ENCODE peak calls at places on chromosome 2, in four cellular contexts. S is HCT116, Z is SK-N-SH, O is GM12878. W is an unnamed sample.

GRCh38 chr2:127700527-127701192 is 637 bp upstream of the SFT2D3 start:
- DNase-seq in Z (no peak), O (peak; percentile 93), S (peak; percentile 95), W (peak; percentile 94)

GRCh38 chr2:240372051-240372450 is 63.4 kb upstream of the GPC1 start:
- DNase-seq in O (no peak), Z (no peak), S (no peak), W (no peak)

GRCh38 chr2:238906936-238907716 is 59.2 kb downstream of the TWIST2 start:
- DNase-seq in O (no peak), Z (no peak), S (no peak), W (no peak)

GRCh38 chr2:66862871-66863650 is 428.1 kb downstream of the MEIS1 start:
- DNase-seq in S (no peak), Z (no peak), O (no peak), W (no peak)

GRCh38 chr2:68907232-68907922 is 36.2 kb upstream of the BMP10 start:
- DNase-seq in O (no peak), S (no peak), Z (no peak), W (no peak)

GRCh38 chr2:240205348-240205747 is 64.9 kb upstream of the OTOS start:
- DNase-seq in O (no peak), Z (no peak), S (no peak), W (peak; percentile 45)

GRCh38 chr2:28557389-28558119 is 61.7 kb downstream of the PLB1 start:
- DNase-seq in S (no peak), Z (no peak), O (no peak), W (no peak)

GRCh38 chr2:96203130-96204028 is 5.2 kb downstream of the STARD7 start:
- DNase-seq in O (no peak), Z (no peak), S (no peak), W (no peak)

GRCh38 chr2:101517753-101518152 is 42.8 kb upstream of the RFX8 start:
- DNase-seq in S (no peak), O (no peak), Z (no peak), W (no peak)

GRCh38 chr2:34475141-34475540 is 876.0 kb upstream of the FAM98A start:
- DNase-seq in O (no peak), S (no peak), Z (no peak), W (no peak)

GRCh38 chr2:109193807-109194702 is 65.0 kb downstream of the SH3RF3 start:
- DNase-seq in O (no peak), Z (no peak), S (no peak), W (no peak)

GRCh38 chr2:121362776-121363175 is 77.8 kb upstream of the TFCP2L1 start:
- DNase-seq in S (no peak), O (no peak), Z (peak; percentile 28), W (no peak)

GRCh38 chr2:88845772-88846661 is 154.5 kb downstream of the RPIA start:
- DNase-seq in S (no peak), Z (no peak), O (no peak), W (no peak)

GRCh38 chr2:176001281-176001902 is 675 bp downstream of the LNPK start:
- DNase-seq in Z (peak; percentile 52), S (no peak), O (peak; percentile 27), W (no peak)

GRCh38 chr2:142010871-142011270 is 119.9 kb downstream of the LRP1B start:
- DNase-seq in Z (no peak), S (no peak), O (no peak), W (no peak)

DNA sequence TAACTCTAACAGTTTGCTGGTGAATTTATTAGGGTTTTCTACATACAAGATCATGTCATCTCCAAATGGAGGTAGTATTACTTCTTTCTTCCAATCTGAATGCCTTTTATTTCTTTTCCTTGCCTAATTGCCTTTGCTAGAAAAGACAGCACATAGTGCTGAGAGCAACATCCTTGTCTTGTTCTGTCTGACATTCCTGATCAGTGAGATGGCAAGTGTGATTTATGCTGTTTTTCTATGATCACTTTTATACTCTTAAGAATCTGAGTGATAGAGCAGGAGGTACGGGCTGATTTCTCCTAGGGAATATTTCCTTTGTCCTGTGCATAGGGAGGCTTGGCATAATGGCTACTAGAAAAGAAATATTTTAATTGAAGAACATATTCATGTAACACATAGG is 17.3 kb downstream of the LYPD6B start:
- DNase-seq in Z (no peak), S (no peak), O (no peak), W (no peak)
- TF ChIP-seq REST in Z (no peak), S (no peak), O (no peak), W (no peak)

DNA sequence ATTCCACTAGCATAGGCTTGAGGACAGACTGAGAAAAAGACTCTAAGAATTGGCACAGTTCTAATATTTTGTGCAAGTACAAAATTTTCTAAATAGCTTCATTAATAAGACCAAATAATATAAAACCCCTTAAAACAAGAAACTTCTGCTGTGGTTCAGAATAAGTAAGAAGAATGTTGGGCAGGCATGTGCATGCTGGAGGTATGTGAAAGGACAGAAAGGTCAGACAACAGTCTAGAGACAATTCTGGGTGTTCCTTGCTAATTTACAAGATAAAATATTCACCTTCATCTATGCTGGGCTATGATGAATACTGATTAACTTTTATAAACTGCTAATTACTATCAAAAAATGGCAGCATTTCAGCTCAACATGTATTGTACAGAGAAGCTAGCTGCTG is 14.9 kb downstream of the CEBPZOS start:
- DNase-seq in O (no peak), S (no peak), Z (no peak), W (no peak)
- H3K36me3 ChIP-seq in O (peaks cover 3% of the 10 kb centered on the region), S (peaks cover 82% of the 10 kb centered on the region), Z (peaks cover 99% of the 10 kb centered on the region), W (peaks cover 57% of the 10 kb centered on the region)

GRCh38 chr2:43170733-43171101 is 55.7 kb downstream of the ZFP36L2 start:
- DNase-seq in O (no peak), S (no peak), Z (no peak), W (no peak)

GRCh38 chr2:43169091-43169936 is 57.1 kb downstream of the ZFP36L2 start:
- DNase-seq in O (peak; percentile 77), Z (no peak), S (no peak), W (no peak)

GRCh38 chr2:43174368-43175186 is 51.8 kb downstream of the ZFP36L2 start:
- DNase-seq in O (peak; percentile 80), Z (no peak), S (no peak), W (no peak)

GRCh38 chr2:43169987-43170732 is 56.2 kb downstream of the ZFP36L2 start:
- DNase-seq in O (no peak), Z (peak; percentile 69), S (no peak), W (no peak)

DNA sequence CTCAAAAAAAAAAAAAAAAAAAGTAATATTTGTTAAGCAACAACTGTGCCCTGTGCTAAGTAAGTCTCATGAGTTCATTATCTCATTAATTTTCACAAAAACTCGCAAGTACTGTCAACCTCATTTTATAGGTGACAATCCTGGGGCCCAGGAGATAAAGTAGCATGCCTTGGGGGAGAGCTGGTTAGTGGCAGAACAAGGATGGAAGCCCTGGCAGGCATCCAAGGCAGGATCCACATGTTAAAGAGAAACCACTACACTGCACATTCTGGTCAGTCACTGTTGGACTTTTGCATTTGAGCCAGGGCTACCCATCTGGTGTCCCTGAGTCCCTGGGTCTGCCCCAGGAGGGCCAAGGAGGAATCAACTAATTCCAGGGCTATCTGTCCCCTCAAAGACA is 54.6 kb downstream of the ZFP36L2 start:
- DNase-seq in O (no peak), S (no peak), Z (peak; percentile 86), W (no peak)
- TF ChIP-seq SIN3A in O (no peak), S (no peak), Z (no peak), W (no peak)

GRCh38 chr2:46162329-46162870 is 134.8 kb upstream of the EPAS1 start:
- DNase-seq in Z (no peak), O (no peak), S (no peak), W (no peak)

GRCh38 chr2:46163031-46163430 is 134.2 kb upstream of the EPAS1 start:
- DNase-seq in Z (no peak), S (no peak), O (no peak), W (no peak)

GRCh38 chr2:46161921-46162320 is 135.3 kb upstream of the EPAS1 start:
- DNase-seq in O (no peak), S (no peak), Z (no peak), W (no peak)

GRCh38 chr2:46160326-46160725 is 136.9 kb upstream of the EPAS1 start:
- DNase-seq in O (no peak), Z (no peak), S (no peak), W (no peak)

DNA sequence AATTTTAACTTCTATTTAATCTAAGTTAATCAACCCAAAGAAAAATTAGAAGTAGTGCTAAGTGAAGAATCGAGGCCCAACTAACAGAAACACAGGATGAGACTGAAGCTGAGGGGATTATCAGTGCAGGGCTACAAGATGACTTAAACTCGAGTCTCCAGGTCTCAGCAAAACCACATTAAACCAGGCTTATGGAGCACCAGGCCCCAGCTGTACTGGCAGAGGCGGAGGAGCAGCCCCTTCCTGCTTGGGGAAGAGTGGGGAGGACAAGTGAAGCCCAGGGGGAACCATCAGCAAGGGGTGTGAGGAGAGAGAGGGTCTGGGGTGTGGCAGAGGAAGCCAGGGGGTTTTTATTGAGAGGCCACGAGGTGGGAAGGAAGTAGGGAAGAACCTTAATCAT is 135.9 kb upstream of the EPAS1 start:
- DNase-seq in Z (no peak), O (no peak), S (no peak), W (no peak)
- TF ChIP-seq REST in Z (no peak), O (no peak), S (no peak), W (no peak)

DNA sequence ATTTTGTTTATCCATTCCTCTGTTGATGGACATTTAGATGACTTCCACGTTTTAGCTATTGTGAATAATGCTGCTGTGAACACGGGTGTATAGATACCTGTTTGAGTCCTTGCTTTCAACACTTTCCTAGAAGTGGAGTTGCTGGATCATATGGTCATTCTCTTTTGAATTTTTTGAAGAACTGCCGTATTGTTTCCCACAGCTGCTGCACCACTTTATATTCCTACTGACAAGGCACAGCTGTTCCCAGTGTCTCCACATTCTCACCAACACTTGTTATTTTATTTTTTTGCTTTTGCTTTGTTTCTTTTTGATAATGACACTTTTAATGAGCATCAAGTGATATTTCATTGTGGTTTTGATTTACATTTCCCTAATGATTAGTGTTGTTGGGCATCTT is 41.4 kb upstream of the KCNJ13 start:
- DNase-seq in O (no peak), Z (no peak), S (no peak), W (no peak)
- H3K36me3 ChIP-seq in O (peaks cover 3% of the 10 kb centered on the region), Z (peaks cover 68% of the 10 kb centered on the region), S (peaks cover 31% of the 10 kb centered on the region), W (peaks cover 34% of the 10 kb centered on the region)

GRCh38 chr2:85662899-85663683 is 4.9 kb downstream of the SFTPB start:
- DNase-seq in O (no peak), Z (peak; percentile 32), S (peak; percentile 35), W (no peak)
- TF ChIP-seq SIN3A in O (no peak), Z (peak; percentile 23), S (no peak), W (no peak)

GRCh38 chr2:199459286-199460100 is 1.8 kb upstream of the SATB2 start:
- DNase-seq in S (peak; percentile 93), O (peak; percentile 16), Z (peak; percentile 83), W (no peak)
- TF ChIP-seq REST in S (no peak), O (no peak), Z (no peak), W (peak; percentile 42)